ENCODE peak calls at places on chromosome 13, in seven cellular contexts. One of them, this sample, is unnamed.
A peak's percentile ranks its signal among the peaks of the same experiment; 100 is the strongest.

GRCh38 chr13:48908381-48909087 is 67.2 kb upstream of the FNDC3A start:
- DNase-seq in GM23248: peak; percentile 78
- DNase-seq in HCT116: no peak
- DNase-seq in neural progenitor cell: no peak
- DNase-seq in OCI-LY7: no peak
- DNase-seq in SK-N-SH: no peak
- DNase-seq in PC-3: peak; percentile 80
- DNase-seq in this sample: no peak

GRCh38 chr13:98517576-98518310 is 59.2 kb downstream of the STK24 start:
- DNase-seq in GM23248: no peak
- DNase-seq in HCT116: no peak
- DNase-seq in neural progenitor cell: no peak
- DNase-seq in OCI-LY7: no peak
- DNase-seq in SK-N-SH: no peak
- DNase-seq in PC-3: no peak
- DNase-seq in this sample: no peak

GRCh38 chr13:26460652-26461051 is 96.8 kb upstream of the WASF3 start:
- DNase-seq in GM23248: peak; percentile 55
- DNase-seq in HCT116: no peak
- DNase-seq in neural progenitor cell: no peak
- DNase-seq in OCI-LY7: no peak
- DNase-seq in SK-N-SH: no peak
- DNase-seq in PC-3: no peak
- DNase-seq in this sample: no peak

GRCh38 chr13:93862259-93862658 is 617.2 kb downstream of the DCT start:
- DNase-seq in GM23248: peak; percentile 60
- DNase-seq in HCT116: no peak
- DNase-seq in neural progenitor cell: no peak
- DNase-seq in OCI-LY7: no peak
- DNase-seq in SK-N-SH: no peak
- DNase-seq in PC-3: no peak
- DNase-seq in this sample: no peak

GRCh38 chr13:24274452-24274971 is 34.9 kb upstream of the C1QTNF9 start:
- DNase-seq in GM23248: no peak
- DNase-seq in HCT116: no peak
- DNase-seq in neural progenitor cell: no peak
- DNase-seq in OCI-LY7: peak; percentile 5
- DNase-seq in SK-N-SH: no peak
- DNase-seq in PC-3: no peak
- DNase-seq in this sample: no peak

GRCh38 chr13:45879666-45880065 is 28.1 kb upstream of the SIAH3 start:
- DNase-seq in GM23248: no peak
- DNase-seq in HCT116: peak; percentile 56
- DNase-seq in neural progenitor cell: peak; percentile 55
- DNase-seq in OCI-LY7: peak; percentile 1
- DNase-seq in SK-N-SH: no peak
- DNase-seq in PC-3: peak; percentile 41
- DNase-seq in this sample: peak; percentile 32

GRCh38 chr13:46754812-46755211 is 42.1 kb downstream of the ESD start:
- DNase-seq in GM23248: no peak
- DNase-seq in HCT116: no peak
- DNase-seq in neural progenitor cell: no peak
- DNase-seq in OCI-LY7: no peak
- DNase-seq in SK-N-SH: no peak
- DNase-seq in PC-3: no peak
- DNase-seq in this sample: no peak

GRCh38 chr13:35144496-35144895 is 202.4 kb downstream of the NBEA start:
- DNase-seq in GM23248: peak; percentile 10
- DNase-seq in HCT116: no peak
- DNase-seq in neural progenitor cell: no peak
- DNase-seq in OCI-LY7: no peak
- DNase-seq in SK-N-SH: no peak
- DNase-seq in PC-3: peak; percentile 4
- DNase-seq in this sample: no peak

GRCh38 chr13:45728759-45729158 is 26.6 kb downstream of the CBY2 start:
- DNase-seq in GM23248: peak; percentile 9
- DNase-seq in HCT116: peak; percentile 45
- DNase-seq in neural progenitor cell: peak; percentile 66
- DNase-seq in OCI-LY7: peak; percentile 29
- DNase-seq in SK-N-SH: no peak
- DNase-seq in PC-3: peak; percentile 4
- DNase-seq in this sample: peak; percentile 22

GRCh38 chr13:109719962-109720646 is 66.3 kb downstream of the IRS2 start:
- DNase-seq in GM23248: no peak
- DNase-seq in HCT116: no peak
- DNase-seq in neural progenitor cell: no peak
- DNase-seq in OCI-LY7: no peak
- DNase-seq in SK-N-SH: no peak
- DNase-seq in PC-3: no peak
- DNase-seq in this sample: no peak

GRCh38 chr13:66780814-66781213 is 449.3 kb downstream of the PCDH9 start:
- DNase-seq in GM23248: no peak
- DNase-seq in HCT116: no peak
- DNase-seq in neural progenitor cell: no peak
- DNase-seq in OCI-LY7: no peak
- DNase-seq in SK-N-SH: no peak
- DNase-seq in PC-3: peak; percentile 33
- DNase-seq in this sample: no peak

GRCh38 chr13:105070452-105070851 is 1465.0 kb downstream of the EFNB2 start:
- DNase-seq in GM23248: no peak
- DNase-seq in HCT116: no peak
- DNase-seq in neural progenitor cell: no peak
- DNase-seq in OCI-LY7: no peak
- DNase-seq in SK-N-SH: no peak
- DNase-seq in PC-3: no peak
- DNase-seq in this sample: no peak

GRCh38 chr13:21031594-21031993 is 29.8 kb downstream of the LATS2 start:
- DNase-seq in GM23248: no peak
- DNase-seq in HCT116: no peak
- DNase-seq in neural progenitor cell: no peak
- DNase-seq in OCI-LY7: no peak
- DNase-seq in SK-N-SH: no peak
- DNase-seq in PC-3: no peak
- DNase-seq in this sample: no peak

DNA sequence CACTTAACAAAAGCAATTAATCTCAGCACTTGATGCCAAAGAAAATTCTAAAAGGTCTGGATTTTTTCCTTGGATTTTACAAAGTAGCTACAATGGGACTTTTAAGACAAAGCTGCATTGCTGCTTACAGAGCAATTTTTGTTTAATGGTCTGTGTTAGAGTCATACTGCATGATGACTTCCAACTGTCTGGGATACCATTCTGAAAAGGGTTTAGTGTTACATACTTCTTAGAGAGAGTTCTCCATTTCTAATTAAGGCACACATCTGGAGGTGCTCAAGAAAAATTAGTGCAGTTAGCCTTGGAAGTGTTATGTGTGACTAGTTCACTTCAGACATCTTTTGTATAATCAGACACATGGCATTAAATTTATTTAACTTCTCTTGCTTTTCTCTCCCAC is 35.0 kb downstream of the USPL1 start:
- DNase-seq in GM23248: no peak
- DNase-seq in HCT116: no peak
- DNase-seq in neural progenitor cell: no peak
- DNase-seq in OCI-LY7: no peak
- DNase-seq in SK-N-SH: no peak
- DNase-seq in PC-3: no peak
- DNase-seq in this sample: no peak
- TF ChIP-seq EZH2phosphoT487 in GM23248: no peak
- TF ChIP-seq EZH2phosphoT487 in HCT116: no peak
- TF ChIP-seq EZH2phosphoT487 in neural progenitor cell: no peak
- TF ChIP-seq EZH2phosphoT487 in OCI-LY7: no peak
- TF ChIP-seq EZH2phosphoT487 in SK-N-SH: no peak
- TF ChIP-seq EZH2phosphoT487 in PC-3: no peak
- TF ChIP-seq EZH2phosphoT487 in this sample: no peak

DNA sequence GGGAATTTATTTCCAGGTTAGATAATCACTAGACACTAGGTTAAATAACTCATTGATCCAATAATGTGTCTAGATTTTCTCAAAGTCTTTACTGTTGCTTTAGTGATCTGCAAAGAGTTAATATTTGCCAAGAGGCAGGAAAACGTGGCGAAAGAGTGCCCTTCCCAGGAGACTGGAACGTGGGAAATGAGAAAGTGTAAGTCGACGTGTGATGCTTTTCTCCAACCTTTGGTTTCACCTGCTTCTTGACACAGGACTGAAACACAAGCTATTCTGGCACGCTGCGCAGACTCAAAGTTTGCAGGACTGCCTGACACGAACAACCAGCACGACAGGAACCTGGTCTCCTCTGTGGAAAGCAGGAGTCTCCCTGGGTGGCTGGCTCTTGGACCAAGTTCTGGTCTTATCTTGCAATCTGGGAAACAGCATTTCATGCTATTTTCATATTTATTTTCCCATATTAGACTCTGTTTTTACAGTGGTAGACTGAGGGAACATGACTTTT is 28.6 kb downstream of the RFXAP start:
- DNase-seq in GM23248: no peak
- DNase-seq in HCT116: no peak
- DNase-seq in neural progenitor cell: no peak
- DNase-seq in OCI-LY7: no peak
- DNase-seq in SK-N-SH: no peak
- DNase-seq in PC-3: no peak
- DNase-seq in this sample: peak; percentile 11
- H3K4me2 ChIP-seq in GM23248: no peak overlapping the region
- H3K4me2 ChIP-seq in HCT116: no peak overlapping the region
- H3K4me2 ChIP-seq in neural progenitor cell: no peak overlapping the region
- H3K4me2 ChIP-seq in OCI-LY7: no peak overlapping the region
- H3K4me2 ChIP-seq in SK-N-SH: no peak overlapping the region
- H3K4me2 ChIP-seq in PC-3: no peak overlapping the region
- H3K4me2 ChIP-seq in this sample: no peak overlapping the region

GRCh38 chr13:85170372-85170771 is 628.8 kb downstream of the SLITRK6 start:
- DNase-seq in GM23248: no peak
- DNase-seq in HCT116: no peak
- DNase-seq in neural progenitor cell: no peak
- DNase-seq in OCI-LY7: no peak
- DNase-seq in SK-N-SH: no peak
- DNase-seq in PC-3: no peak
- DNase-seq in this sample: no peak

GRCh38 chr13:85163063-85163462 is 636.2 kb downstream of the SLITRK6 start:
- DNase-seq in GM23248: no peak
- DNase-seq in HCT116: no peak
- DNase-seq in neural progenitor cell: no peak
- DNase-seq in OCI-LY7: no peak
- DNase-seq in SK-N-SH: no peak
- DNase-seq in PC-3: no peak
- DNase-seq in this sample: no peak

GRCh38 chr13:85166891-85167290 is 632.3 kb downstream of the SLITRK6 start:
- DNase-seq in GM23248: no peak
- DNase-seq in HCT116: no peak
- DNase-seq in neural progenitor cell: no peak
- DNase-seq in OCI-LY7: no peak
- DNase-seq in SK-N-SH: no peak
- DNase-seq in PC-3: no peak
- DNase-seq in this sample: no peak
- H3K4me3 ChIP-seq in GM23248: no peak overlapping the region
- H3K4me3 ChIP-seq in HCT116: no peak overlapping the region
- H3K4me3 ChIP-seq in neural progenitor cell: no peak overlapping the region
- H3K4me3 ChIP-seq in OCI-LY7: no peak overlapping the region
- H3K4me3 ChIP-seq in SK-N-SH: no peak overlapping the region
- H3K4me3 ChIP-seq in PC-3: no peak overlapping the region
- H3K4me3 ChIP-seq in this sample: no peak overlapping the region

GRCh38 chr13:113794764-113795173 is 35.7 kb downstream of the TMEM255B start:
- DNase-seq in GM23248: no peak
- DNase-seq in HCT116: no peak
- DNase-seq in neural progenitor cell: no peak
- DNase-seq in OCI-LY7: no peak
- DNase-seq in SK-N-SH: no peak
- DNase-seq in PC-3: no peak
- DNase-seq in this sample: no peak
- TF ChIP-seq EZH2phosphoT487 in GM23248: no peak
- TF ChIP-seq EZH2phosphoT487 in HCT116: no peak
- TF ChIP-seq EZH2phosphoT487 in neural progenitor cell: no peak
- TF ChIP-seq EZH2phosphoT487 in OCI-LY7: no peak
- TF ChIP-seq EZH2phosphoT487 in SK-N-SH: no peak
- TF ChIP-seq EZH2phosphoT487 in PC-3: no peak
- TF ChIP-seq EZH2phosphoT487 in this sample: no peak

DNA sequence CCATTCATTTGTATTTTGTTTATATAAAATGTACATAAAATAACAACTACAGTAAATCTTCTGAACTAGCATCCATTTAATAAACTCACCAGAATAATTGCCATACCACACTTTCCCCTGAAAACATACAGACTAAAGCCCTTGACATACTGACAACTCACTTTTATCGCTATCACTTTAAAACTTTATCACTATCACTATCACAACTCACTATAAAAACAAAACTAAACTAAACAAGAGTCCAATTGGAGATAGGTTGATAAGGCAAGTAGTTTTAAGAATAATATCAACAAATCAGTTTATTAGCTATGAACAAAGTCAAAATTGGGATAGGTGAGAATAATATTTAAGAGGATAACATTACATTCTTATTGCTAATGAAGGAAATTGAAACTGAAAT is 108.9 kb downstream of the SLITRK6 start:
- DNase-seq in GM23248: no peak
- DNase-seq in HCT116: no peak
- DNase-seq in neural progenitor cell: no peak
- DNase-seq in OCI-LY7: no peak
- DNase-seq in SK-N-SH: no peak
- DNase-seq in PC-3: no peak
- DNase-seq in this sample: no peak
- H3K4me2 ChIP-seq in GM23248: no peak overlapping the region
- H3K4me2 ChIP-seq in HCT116: no peak overlapping the region
- H3K4me2 ChIP-seq in neural progenitor cell: no peak overlapping the region
- H3K4me2 ChIP-seq in OCI-LY7: no peak overlapping the region
- H3K4me2 ChIP-seq in SK-N-SH: no peak overlapping the region
- H3K4me2 ChIP-seq in PC-3: no peak overlapping the region
- H3K4me2 ChIP-seq in this sample: no peak overlapping the region

GRCh38 chr13:103283451-103283820 is 217.2 kb upstream of the SLC10A2 start:
- DNase-seq in GM23248: no peak
- DNase-seq in HCT116: no peak
- DNase-seq in neural progenitor cell: no peak
- DNase-seq in OCI-LY7: no peak
- DNase-seq in SK-N-SH: peak; percentile 17
- DNase-seq in PC-3: no peak
- DNase-seq in this sample: no peak

GRCh38 chr13:103289661-103290060 is 223.4 kb upstream of the SLC10A2 start:
- DNase-seq in GM23248: no peak
- DNase-seq in HCT116: no peak
- DNase-seq in neural progenitor cell: no peak
- DNase-seq in OCI-LY7: no peak
- DNase-seq in SK-N-SH: no peak
- DNase-seq in PC-3: no peak
- DNase-seq in this sample: no peak

GRCh38 chr13:103288114-103288513 is 221.9 kb upstream of the SLC10A2 start:
- DNase-seq in GM23248: no peak
- DNase-seq in HCT116: no peak
- DNase-seq in neural progenitor cell: no peak
- DNase-seq in OCI-LY7: no peak
- DNase-seq in SK-N-SH: no peak
- DNase-seq in PC-3: no peak
- DNase-seq in this sample: no peak

GRCh38 chr13:103291226-103291625 is 225.0 kb upstream of the SLC10A2 start:
- DNase-seq in GM23248: no peak
- DNase-seq in HCT116: no peak
- DNase-seq in neural progenitor cell: no peak
- DNase-seq in OCI-LY7: no peak
- DNase-seq in SK-N-SH: no peak
- DNase-seq in PC-3: no peak
- DNase-seq in this sample: no peak

GRCh38 chr13:103287659-103288058 is 221.4 kb upstream of the SLC10A2 start:
- DNase-seq in GM23248: no peak
- DNase-seq in HCT116: no peak
- DNase-seq in neural progenitor cell: no peak
- DNase-seq in OCI-LY7: no peak
- DNase-seq in SK-N-SH: no peak
- DNase-seq in PC-3: peak; percentile 70
- DNase-seq in this sample: no peak
- H3K4me3 ChIP-seq in GM23248: no peak overlapping the region
- H3K4me3 ChIP-seq in HCT116: no peak overlapping the region
- H3K4me3 ChIP-seq in neural progenitor cell: no peak overlapping the region
- H3K4me3 ChIP-seq in OCI-LY7: no peak overlapping the region
- H3K4me3 ChIP-seq in SK-N-SH: no peak overlapping the region
- H3K4me3 ChIP-seq in PC-3: no peak overlapping the region
- H3K4me3 ChIP-seq in this sample: no peak overlapping the region

GRCh38 chr13:42875448-42876269 is 94.3 kb downstream of the FAM216B start:
- DNase-seq in GM23248: peak; percentile 9
- DNase-seq in HCT116: no peak
- DNase-seq in neural progenitor cell: peak; percentile 76
- DNase-seq in OCI-LY7: no peak
- DNase-seq in SK-N-SH: peak; percentile 35
- DNase-seq in PC-3: no peak
- DNase-seq in this sample: peak; percentile 65
- TF ChIP-seq EZH2phosphoT487 in GM23248: no peak
- TF ChIP-seq EZH2phosphoT487 in HCT116: no peak
- TF ChIP-seq EZH2phosphoT487 in neural progenitor cell: no peak
- TF ChIP-seq EZH2phosphoT487 in OCI-LY7: no peak
- TF ChIP-seq EZH2phosphoT487 in SK-N-SH: no peak
- TF ChIP-seq EZH2phosphoT487 in PC-3: no peak
- TF ChIP-seq EZH2phosphoT487 in this sample: no peak

This sample was measured in hepatocyte.